ENCODE peak calls at places on chromosome 1, in eight cellular contexts. Z is A549, M is lower lobe of right lung, V is endodermal cell, A is breast epithelium, E is type B pancreatic cell, S is AG04449, B is foreskin fibroblast. N is an unnamed sample.

GRCh38 chr1:31952825-31953220 is 14.7 kb upstream of the PTP4A2 start:
- DNase-seq in Z (no peak), M (no peak), V (no peak), A (no peak), E (no peak), S (no peak), B (no peak), N (no peak)

GRCh38 chr1:239493736-239494285 is 107.4 kb downstream of the CHRM3 start:
- DNase-seq in Z (no peak), M (no peak), V (no peak), A (no peak), E (no peak), S (no peak), B (no peak), N (no peak)

GRCh38 chr1:115262886-115263285 is 75.2 kb downstream of the NGF start:
- DNase-seq in Z (no peak), M (no peak), V (no peak), A (no peak), E (no peak), S (no peak), B (no peak), N (no peak)

GRCh38 chr1:246689409-246689997 is 34.7 kb upstream of the SCCPDH start:
- DNase-seq in Z (peak; percentile 74), M (peak; percentile 72), V (peak; percentile 86), A (peak; percentile 31), E (no peak), S (no peak), B (no peak), N (no peak)

GRCh38 chr1:13500806-13501205 is 13.0 kb downstream of the LRRC38 start:
- DNase-seq in Z (no peak), M (no peak), V (no peak), A (no peak), E (no peak), S (no peak), B (no peak), N (no peak)

GRCh38 chr1:206735553-206736031 is 35.0 kb upstream of the IL19 start:
- DNase-seq in Z (no peak), M (no peak), V (no peak), A (no peak), E (no peak), S (no peak), B (no peak), N (no peak)

GRCh38 chr1:241627453-241628329 is 12.5 kb downstream of the CHML start:
- DNase-seq in Z (peak; percentile 79), M (no peak), V (no peak), A (no peak), E (no peak), S (peak; percentile 46), B (peak; percentile 56), N (no peak)

GRCh38 chr1:48055854-48056253 is 58.7 kb upstream of the TRABD2B start:
- DNase-seq in Z (no peak), M (no peak), V (peak; percentile 86), A (no peak), E (no peak), S (no peak), B (no peak), N (no peak)

GRCh38 chr1:209875510-209875909 is 47.7 kb downstream of the UTP25 start:
- DNase-seq in Z (peak; percentile 52), M (no peak), V (peak; percentile 71), A (no peak), E (no peak), S (peak; percentile 36), B (no peak), N (no peak)

GRCh38 chr1:224592636-224593579 is 23.2 kb upstream of the CNIH3 start:
- DNase-seq in Z (no peak), M (no peak), V (no peak), A (peak; percentile 85), E (no peak), S (peak; percentile 57), B (peak; percentile 84), N (no peak)

GRCh38 chr1:156914440-156914856 is 6.0 kb upstream of the LRRC71 start:
- DNase-seq in Z (no peak), M (peak; percentile 39), V (no peak), A (no peak), E (no peak), S (no peak), B (no peak), N (no peak)

GRCh38 chr1:115364044-115364775 is 26.2 kb upstream of the NGF start:
- DNase-seq in Z (no peak), M (no peak), V (no peak), A (no peak), E (no peak), S (peak; percentile 77), B (no peak), N (no peak)

GRCh38 chr1:178055093-178055492 is 38.8 kb upstream of the RASAL2 start:
- DNase-seq in Z (peak; percentile 79), M (peak; percentile 72), V (peak; percentile 89), A (no peak), E (no peak), S (no peak), B (no peak), N (no peak)

GRCh38 chr1:159991513-159991912 is 37.5 kb upstream of the SLAMF9 start:
- DNase-seq in Z (peak; percentile 11), M (no peak), V (peak; percentile 34), A (no peak), E (no peak), S (no peak), B (no peak), N (no peak)

GRCh38 chr1:52814465-52814864 is 28.1 kb upstream of the ZYG11A start:
- DNase-seq in Z (peak; percentile 14), M (no peak), V (no peak), A (no peak), E (no peak), S (no peak), B (peak; percentile 34), N (no peak)

GRCh38 chr1:26125382-26125781 is 13.8 kb downstream of the PDIK1L start:
- DNase-seq in Z (no peak), M (no peak), V (no peak), A (no peak), E (no peak), S (no peak), B (no peak), N (no peak)

GRCh38 chr1:43557744-43558245 is 27.1 kb downstream of the PTPRF start:
- DNase-seq in Z (peak; percentile 40), M (peak; percentile 67), V (peak; percentile 70), A (no peak), E (no peak), S (no peak), B (no peak), N (no peak)

GRCh38 chr1:30718636-30719405 is 4.6 kb downstream of the MATN1 start:
- DNase-seq in Z (peak; percentile 94), M (peak; percentile 85), V (peak; percentile 96), A (peak; percentile 82), E (peak; percentile 92), S (peak; percentile 86), B (peak; percentile 97), N (peak; percentile 49)

DNA sequence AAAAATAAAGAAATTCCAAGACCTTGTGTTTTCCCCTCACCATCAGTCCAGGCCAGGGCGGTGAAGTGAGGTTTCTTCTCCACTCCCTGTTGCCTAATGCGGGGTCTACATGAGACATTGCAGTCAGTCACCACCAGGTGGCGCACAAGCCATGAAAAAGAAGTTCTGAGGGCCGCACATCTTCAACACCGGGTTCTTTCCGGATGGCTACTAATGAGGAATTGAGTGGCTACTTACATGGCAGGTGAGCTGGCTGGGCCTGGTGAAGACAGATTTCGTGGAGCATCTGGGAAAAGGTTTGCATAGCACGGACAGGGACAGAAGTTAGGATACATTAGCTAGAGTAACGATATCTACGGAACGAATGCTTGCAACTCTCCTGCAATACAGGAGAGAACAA is 15.8 kb upstream of the S100A11 start:
- DNase-seq in Z (peak; percentile 83), M (peak; percentile 91), V (peak; percentile 95), A (peak; percentile 82), E (peak; percentile 84), S (no peak), B (peak; percentile 56), N (peak; percentile 95)
- TF ChIP-seq CTCF in Z (peak; percentile 89), M (peak; percentile 93), V (peak; percentile 93), A (peak; percentile 92), E (peak; percentile 95), S (peak; percentile 84), B (peak; percentile 84), N (peak; percentile 54)

GRCh38 chr1:202237052-202237451 is 43.5 kb downstream of the LGR6 start:
- DNase-seq in Z (peak; percentile 79), M (no peak), V (peak; percentile 95), A (no peak), E (no peak), S (no peak), B (peak; percentile 13), N (no peak)
- TF ChIP-seq CTCF in Z (peak; percentile 42), M (peak; percentile 42), V (peak; percentile 84), A (no peak), E (peak; percentile 69), S (peak; percentile 51), B (peak; percentile 37), N (no peak)

GRCh38 chr1:165078391-165078790 is 278.1 kb downstream of the LMX1A start:
- DNase-seq in Z (no peak), M (no peak), V (no peak), A (no peak), E (no peak), S (no peak), B (no peak), N (no peak)

GRCh38 chr1:165073402-165074007 is 283.0 kb downstream of the LMX1A start:
- DNase-seq in Z (peak; percentile 59), M (no peak), V (no peak), A (no peak), E (no peak), S (no peak), B (peak; percentile 37), N (no peak)

GRCh38 chr1:165070675-165071074 is 285.8 kb downstream of the LMX1A start:
- DNase-seq in Z (no peak), M (no peak), V (no peak), A (no peak), E (no peak), S (no peak), B (no peak), N (no peak)

GRCh38 chr1:165080253-165080896 is 276.1 kb downstream of the LMX1A start:
- DNase-seq in Z (no peak), M (no peak), V (no peak), A (no peak), E (no peak), S (no peak), B (peak; percentile 6), N (no peak)

GRCh38 chr1:165075725-165076370 is 280.7 kb downstream of the LMX1A start:
- DNase-seq in Z (peak; percentile 47), M (no peak), V (peak; percentile 83), A (no peak), E (no peak), S (no peak), B (no peak), N (no peak)
- TF ChIP-seq CTCF in Z (peak; percentile 52), M (peak; percentile 36), V (peak; percentile 87), A (peak; percentile 27), E (peak; percentile 80), S (peak; percentile 61), B (peak; percentile 70), N (no peak)

DNA sequence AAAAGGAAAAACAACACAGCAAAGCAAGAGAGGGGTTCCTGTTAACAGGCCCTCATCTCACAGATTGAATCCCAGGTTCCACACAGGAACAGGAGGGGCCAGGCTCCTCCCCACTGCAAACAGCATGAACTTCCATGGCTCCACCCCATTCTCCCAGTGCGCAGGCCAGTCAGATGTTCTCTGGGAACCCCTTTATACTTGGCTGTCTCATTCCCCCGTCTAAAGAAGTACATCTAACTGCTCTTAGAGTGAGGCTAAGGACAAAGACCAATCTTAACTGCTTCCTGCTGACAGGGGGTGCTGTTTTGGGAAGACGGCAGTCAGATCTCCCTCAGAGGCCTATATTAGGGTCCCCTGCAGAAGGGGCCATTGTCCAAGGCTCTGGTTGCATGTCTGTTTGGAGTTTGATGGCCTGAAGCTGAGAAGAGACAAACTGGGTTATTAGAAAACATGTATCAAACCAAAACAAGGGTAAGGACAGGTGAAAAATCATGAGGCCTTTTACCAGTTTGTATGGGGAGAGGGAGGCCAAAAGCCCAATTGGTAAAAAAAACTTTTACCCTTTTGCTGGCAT is 10.5 kb upstream of the NASP start:
- DNase-seq in Z (no peak), M (no peak), V (peak; percentile 71), A (no peak), E (no peak), S (no peak), B (no peak), N (no peak)
- TF ChIP-seq CTCF in Z (no peak), M (no peak), V (no peak), A (no peak), E (no peak), S (peak; percentile 14), B (no peak), N (no peak)